ENCODE peak calls at places on chromosomes 5 and 9, in four cellular contexts. C is H1, A is GM12878, X is K562. I is an unnamed sample.

GRCh38 chr9:77820293-77820954 is 172.3 kb upstream of the GNA14 start:
- DNase-seq in C (no peak), A (no peak), X (peak; percentile 75), I (no peak)

GRCh38 chr9:134336174-134336705 is 10.0 kb downstream of the RXRA start:
- DNase-seq in C (no peak), A (no peak), X (no peak), I (no peak)

GRCh38 chr5:120778491-120779293 is 314.6 kb downstream of the PRR16 start:
- DNase-seq in C (no peak), A (no peak), X (no peak), I (no peak)

GRCh38 chr9:134033516-134034214 is 8.4 kb downstream of the BRD3OS start:
- DNase-seq in C (no peak), A (no peak), X (no peak), I (no peak)

GRCh38 chr5:91307023-91307422 is 76.1 kb downstream of the ARRDC3 start:
- DNase-seq in C (no peak), A (no peak), X (no peak), I (no peak)

GRCh38 chr5:127112347-127112864 is 39.1 kb upstream of the C5orf63 start:
- DNase-seq in C (no peak), A (no peak), X (no peak), I (no peak)

GRCh38 chr5:97931829-97932228 is 748.8 kb upstream of the RIOK2 start:
- DNase-seq in C (no peak), A (no peak), X (no peak), I (no peak)

GRCh38 chr9:2424564-2425153 is 196.9 kb upstream of the VLDLR start:
- DNase-seq in C (no peak), A (no peak), X (no peak), I (no peak)

GRCh38 chr5:107968998-107969397 is 298.3 kb upstream of the EFNA5 start:
- DNase-seq in C (no peak), A (no peak), X (no peak), I (no peak)

GRCh38 chr5:74303575-74303974 is 337.0 kb downstream of the ENC1 start:
- DNase-seq in C (no peak), A (no peak), X (no peak), I (no peak)

GRCh38 chr5:169945831-169946261 is 34.4 kb downstream of the INSYN2B start:
- DNase-seq in C (no peak), A (no peak), X (no peak), I (no peak)

GRCh38 chr5:154309805-154310204 is 119.3 kb downstream of the GALNT10 start:
- DNase-seq in C (no peak), A (no peak), X (no peak), I (no peak)

GRCh38 chr5:52441768-52442167 is 345.9 kb upstream of the ITGA1 start:
- DNase-seq in C (no peak), A (no peak), X (no peak), I (no peak)

GRCh38 chr5:10756539-10756938 is 4.5 kb downstream of the DAP start:
- DNase-seq in C (no peak), A (peak; percentile 36), X (no peak), I (no peak)

GRCh38 chr9:136531186-136531903 is 14.5 kb downstream of the NOTCH1 start:
- DNase-seq in C (no peak), A (no peak), X (no peak), I (no peak)

GRCh38 chr5:177553671-177554429 is 513 bp downstream of the FAM193B start:
- DNase-seq in C (no peak), A (no peak), X (peak; percentile 29), I (no peak)

GRCh38 chr9:120610975-120611689 is 31.2 kb upstream of the CDK5RAP2 start:
- DNase-seq in C (no peak), A (no peak), X (peak; percentile 33), I (peak; percentile 29)

GRCh38 chr5:150261231-150261630 is 28.3 kb downstream of the CAMK2A start:
- DNase-seq in C (no peak), A (no peak), X (no peak), I (peak; percentile 47)

GRCh38 chr5:11801061-11801460 is 103.2 kb downstream of the CTNND2 start:
- DNase-seq in C (no peak), A (no peak), X (no peak), I (no peak)

GRCh38 chr5:150593996-150594395 is 46.5 kb upstream of the SYNPO start:
- DNase-seq in C (no peak), A (no peak), X (no peak), I (no peak)

GRCh38 chr5:159082491-159082890 is 17.2 kb downstream of the EBF1 start:
- DNase-seq in C (no peak), A (no peak), X (no peak), I (no peak)

GRCh38 chr5:159424123-159424522 is 93.8 kb upstream of the IL12B start:
- DNase-seq in C (no peak), A (no peak), X (no peak), I (no peak)

GRCh38 chr5:150636391-150637244 is 3.8 kb upstream of the SYNPO start:
- DNase-seq in C (no peak), A (no peak), X (no peak), I (no peak)

GRCh38 chr9:128892223-128892892 is 10.4 kb downstream of the LRRC8A start:
- DNase-seq in C (no peak), A (no peak), X (peak; percentile 44), I (no peak)

GRCh38 chr9:98793031-98793430 is 3.3 kb downstream of the ANKS6 start:
- DNase-seq in C (no peak), A (no peak), X (no peak), I (no peak)

GRCh38 chr9:4596165-4596922 is 65.8 kb upstream of the PLPP6 start:
- DNase-seq in C (no peak), A (peak; percentile 5), X (no peak), I (no peak)

GRCh38 chr5:133117166-133117929 is 65.5 kb downstream of the HSPA4 start:
- DNase-seq in C (no peak), A (no peak), X (no peak), I (no peak)

GRCh38 chr5:176737746-176738699 is 72.3 kb upstream of the UNC5A start:
- DNase-seq in C (no peak), A (no peak), X (no peak), I (no peak)

GRCh38 chr5:14467251-14467650 is 114.3 kb upstream of the OTULINL start:
- DNase-seq in C (no peak), A (no peak), X (no peak), I (no peak)

GRCh38 chr9:108550111-108550510 is 305.7 kb downstream of the ACTL7B start:
- DNase-seq in C (no peak), A (no peak), X (no peak), I (no peak)

GRCh38 chr9:136779808-136780207 is 11.3 kb upstream of the TMEM141 start:
- DNase-seq in C (no peak), A (no peak), X (no peak), I (no peak)

GRCh38 chr9:13904746-13905145 is 409.2 kb downstream of the NFIB start:
- DNase-seq in C (no peak), A (no peak), X (no peak), I (no peak)

GRCh38 chr9:99300103-99300439 is 78.0 kb downstream of the SEC61B start:
- DNase-seq in C (no peak), A (no peak), X (no peak), I (no peak)

GRCh38 chr5:79936644-79937216 is 54.3 kb downstream of the MTX3 start:
- DNase-seq in C (no peak), A (no peak), X (no peak), I (no peak)

GRCh38 chr5:143245929-143246561 is 157.4 kb downstream of the NR3C1 start:
- DNase-seq in C (no peak), A (no peak), X (peak; percentile 90), I (peak; percentile 64)

GRCh38 chr9:116423149-116423548 is 264.0 kb upstream of the TRIM32 start:
- DNase-seq in C (no peak), A (no peak), X (no peak), I (no peak)

GRCh38 chr5:2780421-2781171 is 29.1 kb upstream of the IRX2 start:
- DNase-seq in C (no peak), A (no peak), X (no peak), I (no peak)
- TF ChIP-seq SP1 in C (peak; percentile 91), A (no peak), X (no peak), I (no peak)

GRCh38 chr9:112494153-112494552 is 7.5 kb downstream of the KIAA1958 start:
- DNase-seq in C (no peak), A (no peak), X (no peak), I (no peak)

GRCh38 chr9:112500842-112501241 is 14.2 kb downstream of the KIAA1958 start:
- DNase-seq in C (no peak), A (no peak), X (no peak), I (no peak)

GRCh38 chr9:112495614-112496013 is 9.0 kb downstream of the KIAA1958 start:
- DNase-seq in C (no peak), A (no peak), X (no peak), I (peak; percentile 48)

GRCh38 chr9:112493738-112494137 is 7.1 kb downstream of the KIAA1958 start:
- DNase-seq in C (no peak), A (no peak), X (no peak), I (no peak)

GRCh38 chr9:112496074-112496722 is 9.6 kb downstream of the KIAA1958 start:
- DNase-seq in C (no peak), A (no peak), X (no peak), I (peak; percentile 77)
- TF ChIP-seq HDAC6 in C (no peak), A (no peak), X (no peak), I (no peak)

DNA sequence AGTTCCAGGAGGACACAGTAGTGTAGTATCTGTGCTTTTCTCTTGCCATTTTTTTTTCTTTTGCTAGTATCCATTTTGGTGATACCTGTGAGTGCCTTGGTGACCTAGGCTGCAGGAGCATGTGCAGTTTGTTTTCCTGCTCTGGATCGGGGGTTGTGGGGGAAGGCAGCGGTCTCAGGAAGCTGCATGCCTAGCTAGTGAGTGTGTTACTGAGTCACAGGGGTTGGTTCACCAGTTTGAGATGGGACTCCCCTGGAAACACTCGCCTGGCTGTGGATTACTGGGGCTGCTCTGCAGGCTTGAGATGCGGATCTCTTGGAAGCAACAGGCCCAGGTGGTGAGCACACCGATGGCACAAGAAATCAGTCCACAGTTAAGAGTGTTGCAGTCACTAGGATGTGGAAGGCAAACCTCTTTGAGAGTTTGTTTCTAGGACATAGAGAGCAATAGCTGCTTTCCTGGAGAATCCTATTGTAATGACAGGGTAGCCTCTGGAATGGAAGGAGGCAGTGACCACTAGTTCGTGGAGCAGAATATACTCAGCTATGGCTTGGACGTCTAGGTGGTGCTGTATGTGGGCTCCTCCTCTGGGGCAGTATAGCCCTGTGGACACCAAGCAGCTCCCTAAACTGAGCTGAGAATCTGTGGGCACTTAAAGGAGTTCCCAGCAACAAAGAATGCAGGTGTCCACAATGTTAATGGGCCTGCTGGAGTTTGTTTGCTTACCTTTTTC is 20.0 kb upstream of the SPATA31E1 start:
- DNase-seq in C (no peak), A (no peak), X (no peak), I (no peak)
- H3K9me3 ChIP-seq in C (peaks cover 11% of the 10 kb centered on the region), A (no peaks in the 10 kb centered on the region), X (no peaks in the 10 kb centered on the region), I (peaks cover 4% of the 10 kb centered on the region)

GRCh38 chr9:69020746-69021145 is 6.8 kb upstream of the PRKACG start:
- DNase-seq in C (no peak), A (no peak), X (peak; percentile 70), I (no peak)
- TF ChIP-seq SP1 in C (no peak), A (no peak), X (no peak), I (no peak)